ENCODE peak calls at places on chromosome 3, in seven cellular contexts. Q is LoVo; A is B cell; Z is activated CD4-positive, alpha-beta T cell treated with anti-CD3 and anti-CD28 coated beads for 48 hours; G is activated CD8-positive, alpha-beta memory T cell treated with anti-CD3 and anti-CD28 coated beads, Interleukin-2, amount 50 U/mL, for 48 hours; D is RWPE1; Y is GM23248. L is an unnamed sample.

GRCh38 chr3:143302638-143303171 is 183.1 kb downstream of the CHST2 start:
- DNase-seq in Q (peak), Y (peak), D (peak), A (no peak), Z (no peak), G (no peak), L (no peak)

GRCh38 chr3:102745881-102746280 is 311.1 kb downstream of the ZPLD1 start:
- DNase-seq in Q (no peak), D (no peak), Z (no peak), Y (peak), G (no peak), A (no peak), L (no peak)

GRCh38 chr3:138796761-138797160 is 38.0 kb downstream of the PIK3CB start:
- DNase-seq in Q (no peak), Y (no peak), A (no peak), G (no peak), Z (no peak), D (no peak), L (no peak)

GRCh38 chr3:197024881-197025735 is 4.5 kb downstream of the MELTF start:
- DNase-seq in Y (no peak), Z (no peak), D (no peak), G (no peak), Q (no peak), A (peak), L (no peak)

GRCh38 chr3:175338775-175339535 is 479.8 kb downstream of the NAALADL2 start:
- DNase-seq in Y (peak), G (no peak), A (no peak), D (peak), Q (peak), Z (no peak), L (no peak)

GRCh38 chr3:115800489-115801080 is 177.3 kb downstream of the GAP43 start:
- DNase-seq in G (no peak), Z (no peak), Y (peak), A (no peak), D (peak), Q (no peak), L (no peak)

GRCh38 chr3:128603811-128604447 is 46.7 kb downstream of the RPN1 start:
- DNase-seq in Q (no peak), Z (no peak), G (no peak), D (no peak), Y (no peak), A (no peak), L (peak)

GRCh38 chr3:131193671-131194291 is 167.1 kb downstream of the NEK11 start:
- DNase-seq in Z (no peak), D (no peak), Y (peak), Q (no peak), A (no peak), G (no peak), L (no peak)

GRCh38 chr3:58899159-58899952 is 150.5 kb downstream of the CFAP20DC start:
- DNase-seq in G (peak), D (peak), Q (no peak), Z (peak), A (peak), Y (peak), L (peak)

GRCh38 chr3:127200086-127200691 is 7.3 kb downstream of the PRR23E start:
- DNase-seq in Z (no peak), G (no peak), Q (no peak), A (no peak), Y (no peak), D (no peak), L (no peak)

GRCh38 chr3:171711461-171711860 is 98.8 kb downstream of the PLD1 start:
- DNase-seq in D (no peak), Q (no peak), Y (peak), Z (no peak), G (no peak), A (no peak), L (no peak)

GRCh38 chr3:49411550-49411967 is 217 bp downstream of the RHOA start:
- DNase-seq in A (peak), G (no peak), D (no peak), Y (no peak), Q (no peak), Z (peak), L (peak)

GRCh38 chr3:139458348-139458747 is 18.0 kb downstream of the RBP2 start:
- DNase-seq in Z (no peak), A (no peak), G (no peak), D (no peak), Y (no peak), Q (no peak), L (no peak)

GRCh38 chr3:170117134-170117533 is 64.4 kb downstream of the PHC3 start:
- DNase-seq in Z (no peak), D (peak), G (no peak), Y (peak), A (no peak), Q (no peak), L (no peak)

GRCh38 chr3:127539366-127540060 is 51.0 kb downstream of the TPRA1 start:
- DNase-seq in Y (no peak), A (no peak), G (no peak), Z (no peak), D (no peak), Q (no peak), L (no peak)

GRCh38 chr3:95438274-95438673 is 1375.4 kb downstream of the NSUN3 start:
- DNase-seq in Z (no peak), Y (no peak), A (no peak), Q (no peak), G (no peak), D (no peak), L (no peak)

GRCh38 chr3:172982731-172983364 is 158.2 kb downstream of the SPATA16 start:
- DNase-seq in Y (peak), G (no peak), A (no peak), Q (no peak), D (no peak), Z (no peak), L (no peak)

GRCh38 chr3:71425491-71426071 is 157.9 kb downstream of the FOXP1 start:
- DNase-seq in G (no peak), A (no peak), Z (peak), Y (peak), D (no peak), Q (peak), L (no peak)

GRCh38 chr3:48465531-48466378 is 19.2 kb downstream of the ATRIP start:
- DNase-seq in Q (peak), D (peak), G (peak), Y (peak), Z (peak), A (peak), L (peak)

GRCh38 chr3:160564205-160564922 is 1.0 kb downstream of the KPNA4 start:
- DNase-seq in G (peak), A (no peak), D (peak), Y (peak), Z (no peak), Q (no peak), L (no peak)

GRCh38 chr3:15665510-15666150 is 64.1 kb downstream of the BTD start:
- DNase-seq in A (no peak), Q (no peak), D (no peak), Y (peak), Z (no peak), G (no peak), L (no peak)

GRCh38 chr3:10621749-10622148 is 116.4 kb upstream of the ATP2B2 start:
- DNase-seq in A (no peak), Z (no peak), Y (no peak), G (no peak), Q (no peak), D (no peak), L (no peak)

GRCh38 chr3:146814601-146815315 is 209.6 kb upstream of the PLSCR5 start:
- DNase-seq in G (no peak), D (no peak), Q (no peak), Y (peak), Z (no peak), A (no peak), L (no peak)

GRCh38 chr3:20422391-20422790 is 236.4 kb upstream of the SGO1 start:
- DNase-seq in Q (no peak), D (no peak), Y (no peak), G (no peak), A (no peak), Z (no peak), L (no peak)

GRCh38 chr3:139764936-139765335 is 87.2 kb upstream of the NMNAT3 start:
- DNase-seq in G (no peak), A (no peak), Y (peak), D (no peak), Q (no peak), Z (no peak), L (no peak)

GRCh38 chr3:173371848-173372487 is 25.6 kb upstream of the NLGN1 start:
- DNase-seq in G (no peak), Z (no peak), A (no peak), D (peak), Y (peak), Q (peak), L (no peak)

GRCh38 chr3:193176690-193177089 is 64.3 kb upstream of the PLAAT1 start:
- DNase-seq in D (no peak), Z (no peak), G (no peak), Q (no peak), A (no peak), Y (no peak), L (no peak)

GRCh38 chr3:114223146-114223545 is 14.2 kb downstream of the ZNF80 start:
- DNase-seq in A (no peak), Y (peak), Z (no peak), G (no peak), D (no peak), Q (no peak), L (no peak)

GRCh38 chr3:85960793-85961192 is 1002.0 kb downstream of the CADM2 start:
- DNase-seq in G (no peak), Y (no peak), A (no peak), Q (no peak), Z (no peak), D (no peak), L (no peak)

GRCh38 chr3:144257381-144257780 is 285.8 kb downstream of the DIPK2A start:
- DNase-seq in D (no peak), G (no peak), Y (no peak), Q (peak), A (no peak), Z (no peak), L (no peak)

GRCh38 chr3:72284485-72284884 is 499.5 kb upstream of the PROK2 start:
- DNase-seq in Y (no peak), G (no peak), D (no peak), A (no peak), Q (no peak), Z (no peak), L (no peak)

GRCh38 chr3:25573386-25574171 is 91.1 kb downstream of the TOP2B start:
- DNase-seq in Y (peak), Z (no peak), Q (no peak), G (no peak), D (no peak), A (no peak), L (no peak)

GRCh38 chr3:160027541-160028195 is 39.0 kb downstream of the IL12A start:
- DNase-seq in A (no peak), G (no peak), Q (no peak), Y (peak), Z (peak), D (peak), L (no peak)

GRCh38 chr3:45011756-45012441 is 14.2 kb upstream of the CLEC3B start:
- DNase-seq in Z (no peak), Q (no peak), Y (peak), A (peak), D (no peak), G (no peak), L (no peak)

GRCh38 chr3:14031271-14031670 is 93.4 kb downstream of the CHCHD4 start:
- DNase-seq in D (no peak), G (no peak), Y (peak), A (no peak), Q (no peak), Z (no peak), L (no peak)

GRCh38 chr3:129723558-129724324 is 117.3 kb upstream of the PLXND1 start:
- DNase-seq in Z (no peak), Q (no peak), Y (peak), D (peak), A (no peak), G (no peak), L (no peak)

GRCh38 chr3:39724233-39724846 is 85.1 kb upstream of the MYRIP start:
- DNase-seq in G (no peak), D (no peak), A (no peak), Q (no peak), Z (no peak), Y (peak), L (no peak)